ENCODE peak calls at places on chromosomes 1 and 21, in four cellular contexts. G, Y, Q and A are unnamed samples.

GRCh38 chr1:106879538-106879937 is 176.9 kb upstream of the PRMT6 start:
- DNase-seq in Y (no peak), G (no peak), Q (no peak), A (no peak)

GRCh38 chr1:211088156-211088555 is 45.8 kb downstream of the KCNH1 start:
- DNase-seq in Y (no peak), Q (no peak), G (no peak), A (no peak)

GRCh38 chr1:3501856-3502665 is 47.6 kb downstream of the ARHGEF16 start:
- DNase-seq in Y (no peak), G (peak), Q (no peak), A (peak)

GRCh38 chr21:22154579-22155274 is 1156.5 kb downstream of the NCAM2 start:
- DNase-seq in Q (no peak), G (no peak), Y (no peak), A (no peak)

GRCh38 chr1:100622037-100622436 is 84.1 kb downstream of the GPR88 start:
- DNase-seq in Y (no peak), Q (no peak), G (no peak), A (no peak)

GRCh38 chr21:34524671-34525601 is 12.9 kb upstream of the KCNE1 start:
- DNase-seq in Q (no peak), Y (no peak), G (no peak), A (no peak)

GRCh38 chr1:183038913-183039312 is 15.7 kb downstream of the LAMC1 start:
- DNase-seq in G (no peak), Y (no peak), Q (no peak), A (no peak)

GRCh38 chr21:43854773-43855633 is 10.0 kb upstream of the AGPAT3 start:
- DNase-seq in G (peak), Q (peak), Y (peak), A (peak)

GRCh38 chr1:92404661-92405060 is 82.1 kb downstream of the GFI1 start:
- DNase-seq in G (no peak), Q (no peak), Y (no peak), A (no peak)

DNA sequence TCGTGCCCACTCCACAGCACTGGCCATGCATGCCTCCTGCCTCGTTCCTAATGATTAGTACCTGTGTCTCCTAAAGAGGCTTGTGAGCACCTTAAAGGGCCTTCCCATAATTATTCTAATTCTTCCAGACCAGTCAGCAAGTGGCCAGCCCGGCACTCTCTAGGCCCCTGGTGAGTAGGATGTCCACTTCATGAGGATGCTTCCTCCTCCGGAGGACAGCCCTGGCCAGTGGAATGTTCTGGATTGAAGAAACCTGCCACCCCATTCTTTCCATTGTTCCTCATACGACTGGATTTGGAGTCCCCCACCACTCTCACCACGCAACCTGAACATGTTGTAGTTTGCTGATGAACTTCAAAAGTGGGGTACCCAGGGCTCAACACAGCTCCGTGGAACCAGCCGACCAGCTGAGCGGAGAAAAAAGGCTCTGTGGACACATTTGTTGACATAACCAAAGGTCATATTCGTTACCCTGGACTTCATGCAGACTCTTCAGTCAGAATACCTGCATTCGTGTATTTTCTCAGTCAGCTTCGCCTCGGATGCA is 46.7 kb upstream of the LBR start:
- DNase-seq in Q (no peak), Y (no peak), G (no peak), A (no peak)
- TF ChIP-seq SPI1 in Q (no peak), Y (no peak), G (no peak), A (no peak)

GRCh38 chr1:240495652-240496051 is 116.3 kb downstream of the GREM2 start:
- DNase-seq in G (no peak), Q (no peak), Y (no peak), A (no peak)
- TF ChIP-seq SPI1 in G (no peak), Q (no peak), Y (no peak), A (no peak)

GRCh38 chr1:224219011-224219611 is 36.1 kb downstream of the DEGS1 start:
- DNase-seq in Q (no peak), G (no peak), Y (no peak), A (no peak)

GRCh38 chr1:224219612-224220011 is 36.6 kb downstream of the DEGS1 start:
- DNase-seq in Q (no peak), G (no peak), Y (no peak), A (no peak)

GRCh38 chr1:224213438-224214119 is 30.5 kb downstream of the DEGS1 start:
- DNase-seq in Q (peak), Y (no peak), G (peak), A (no peak)

GRCh38 chr1:224216380-224216779 is 33.3 kb downstream of the DEGS1 start:
- DNase-seq in G (no peak), Q (no peak), Y (no peak), A (no peak)

GRCh38 chr1:224217655-224218615 is 34.9 kb downstream of the DEGS1 start:
- DNase-seq in Q (peak), Y (no peak), G (no peak), A (no peak)
- TF ChIP-seq SPI1 in Q (no peak), Y (no peak), G (no peak), A (no peak)

GRCh38 chr1:205669341-205670142 is 10.8 kb downstream of the SLC45A3 start:
- DNase-seq in Q (no peak), Y (no peak), G (peak), A (no peak)
- TF ChIP-seq SPI1 in Q (no peak), Y (no peak), G (no peak), A (no peak)

DNA sequence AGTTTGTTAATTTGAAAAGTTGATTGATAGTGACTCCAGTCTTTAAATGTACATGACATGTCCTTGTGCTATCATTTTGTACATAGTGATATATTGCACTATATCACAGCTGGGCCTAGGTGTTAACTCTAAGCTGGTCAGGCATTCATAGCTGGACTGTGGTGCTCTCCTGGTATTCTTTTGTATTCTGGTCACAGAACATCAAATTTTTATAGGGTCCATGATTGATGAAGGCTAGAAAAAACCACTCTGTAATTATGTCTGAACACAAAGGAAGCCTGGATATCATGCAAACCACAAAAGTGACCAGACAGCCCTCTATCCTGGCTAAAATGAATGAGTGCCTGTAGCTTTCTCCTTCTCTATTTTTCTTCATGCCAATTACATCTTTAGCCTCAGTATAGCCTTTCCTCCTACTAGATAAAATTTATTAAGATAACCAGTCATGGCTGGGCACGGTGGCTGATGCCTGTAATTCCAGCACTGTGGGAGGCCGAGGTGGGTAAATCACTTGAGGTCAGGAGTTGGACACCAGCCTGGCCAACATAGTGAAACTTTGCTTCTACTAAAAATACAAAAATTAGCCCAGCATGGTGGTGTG is 134.9 kb upstream of the B3GALT2 start:
- DNase-seq in Q (no peak), G (no peak), Y (no peak), A (no peak)
- TF ChIP-seq SPI1 in Q (no peak), G (no peak), Y (no peak), A (no peak)

GRCh38 chr1:54204199-54204598 is 4.2 kb downstream of the MRPL37 start:
- DNase-seq in G (no peak), Y (no peak), Q (no peak), A (no peak)

GRCh38 chr1:54212872-54213271 is 12.9 kb downstream of the MRPL37 start:
- DNase-seq in G (peak), Y (no peak), Q (peak), A (no peak)

DNA sequence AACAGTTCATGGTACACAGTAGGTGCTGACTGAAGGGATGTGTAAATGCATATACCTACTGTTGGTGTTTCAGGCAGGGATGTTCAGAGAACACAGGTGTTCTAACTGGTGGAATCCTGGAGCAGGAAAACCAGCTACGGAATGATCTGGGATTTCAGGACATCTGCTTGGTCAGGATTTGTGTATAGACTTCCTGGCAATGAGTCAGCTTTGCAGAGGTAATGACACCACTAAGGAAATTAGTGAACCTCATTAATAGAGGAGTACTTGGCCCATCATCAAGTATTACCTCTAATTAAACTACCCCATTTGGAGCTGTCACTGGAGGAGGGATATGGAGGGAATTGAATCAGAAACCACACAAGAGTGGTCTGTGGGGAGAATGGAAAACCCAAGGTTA is 7.3 kb downstream of the MRPL37 start:
- DNase-seq in Q (no peak), G (no peak), Y (no peak), A (no peak)
- TF ChIP-seq SPI1 in Q (no peak), G (no peak), Y (no peak), A (no peak)

DNA sequence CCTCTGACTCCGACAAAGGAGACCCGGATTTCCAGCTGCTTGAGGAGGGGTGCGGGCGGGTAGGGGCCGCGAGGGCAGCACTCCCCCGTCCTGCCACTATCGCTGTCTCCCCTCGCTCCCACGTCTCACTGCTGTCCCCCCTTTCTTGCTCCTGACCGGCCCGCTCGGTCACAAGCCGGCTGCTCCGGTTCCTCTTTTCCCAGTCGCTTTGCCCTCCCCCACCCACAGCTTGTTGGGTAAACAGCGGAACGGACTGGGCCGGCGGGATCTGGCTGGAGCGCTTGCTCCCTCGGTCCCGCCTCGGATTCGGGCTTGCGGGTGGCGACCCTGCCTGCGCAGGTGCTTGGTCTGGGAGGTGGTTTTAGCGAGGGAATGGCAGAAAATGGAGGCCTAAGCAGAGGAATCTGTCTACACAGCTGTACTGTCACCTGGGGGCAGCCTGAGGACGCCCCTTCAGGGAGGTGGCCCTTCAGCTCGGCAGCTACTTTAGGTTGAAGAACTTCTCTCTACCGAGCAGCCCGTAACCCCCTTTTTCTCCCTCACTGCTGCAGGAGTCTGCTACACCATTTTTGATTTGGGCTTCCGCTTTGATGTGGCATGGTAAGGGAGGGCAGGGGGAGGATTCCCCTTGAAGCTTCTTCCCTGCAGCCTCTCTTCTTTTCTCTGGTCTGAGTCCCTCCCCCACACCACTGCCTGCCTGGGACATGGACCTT is 645 bp downstream of the ATP6V0B start:
- DNase-seq in Q (peak), G (no peak), Y (no peak), A (no peak)
- TF ChIP-seq SPI1 in Q (peak), G (peak), Y (peak), A (peak)